ENCODE peak calls at places on chromosomes 4 and X, in four cellular contexts. One of them, this sample, is unnamed.

GRCh38 chr4:11393551-11393950 is 35.1 kb downstream of the HS3ST1 start:
- DNase-seq in K562: no peak
- DNase-seq in IMR-90: no peak
- DNase-seq in A549: no peak
- DNase-seq in this sample: no peak

GRCh38 chrX:122115604-122116003 is 1068.2 kb downstream of the GLUD2 start:
- DNase-seq in IMR-90: no peak
- DNase-seq in K562: no peak
- DNase-seq in A549: no peak
- DNase-seq in this sample: no peak

GRCh38 chr4:56465599-56466295 is 1.7 kb upstream of the SRP72 start:
- DNase-seq in IMR-90: peak
- DNase-seq in A549: no peak
- DNase-seq in K562: peak
- DNase-seq in this sample: no peak

GRCh38 chr4:1045595-1046201 is 34.3 kb downstream of the FGFRL1 start:
- DNase-seq in K562: no peak
- DNase-seq in A549: no peak
- DNase-seq in IMR-90: no peak
- DNase-seq in this sample: no peak

GRCh38 chr4:66653937-66654336 is 891.4 kb downstream of the CENPC start:
- DNase-seq in A549: no peak
- DNase-seq in K562: no peak
- DNase-seq in IMR-90: no peak
- DNase-seq in this sample: no peak

GRCh38 chr4:85499573-85499972 is 24.6 kb downstream of the ARHGAP24 start:
- DNase-seq in A549: no peak
- DNase-seq in IMR-90: no peak
- DNase-seq in K562: no peak
- DNase-seq in this sample: no peak

GRCh38 chr4:122842984-122843531 is 16.4 kb downstream of the FGF2 start:
- DNase-seq in IMR-90: no peak
- DNase-seq in K562: no peak
- DNase-seq in A549: peak
- DNase-seq in this sample: no peak

GRCh38 chrX:103629295-103630170 is 758 bp downstream of the TCEAL1 start:
- DNase-seq in IMR-90: peak
- DNase-seq in K562: peak
- DNase-seq in A549: peak
- DNase-seq in this sample: no peak

GRCh38 chr4:169225812-169226211 is 44.9 kb downstream of the SH3RF1 start:
- DNase-seq in IMR-90: peak
- DNase-seq in A549: no peak
- DNase-seq in K562: no peak
- DNase-seq in this sample: no peak

GRCh38 chrX:15056044-15056443 is 182.8 kb downstream of the MOSPD2 start:
- DNase-seq in IMR-90: peak
- DNase-seq in K562: no peak
- DNase-seq in A549: no peak
- DNase-seq in this sample: no peak

GRCh38 chr4:8645753-8646124 is 53.2 kb downstream of the CPZ start:
- DNase-seq in K562: no peak
- DNase-seq in A549: no peak
- DNase-seq in IMR-90: no peak
- DNase-seq in this sample: no peak

GRCh38 chr4:164706675-164707074 is 47.3 kb upstream of the SMIM31 start:
- DNase-seq in IMR-90: no peak
- DNase-seq in A549: no peak
- DNase-seq in K562: no peak
- DNase-seq in this sample: no peak

GRCh38 chr4:186844059-186844681 is 120.5 kb upstream of the FAT1 start:
- DNase-seq in IMR-90: peak
- DNase-seq in K562: peak
- DNase-seq in A549: no peak
- DNase-seq in this sample: no peak

GRCh38 chrX:36787787-36788186 is 220.4 kb upstream of the FAM47C start:
- DNase-seq in IMR-90: no peak
- DNase-seq in A549: no peak
- DNase-seq in K562: no peak
- DNase-seq in this sample: no peak

GRCh38 chrX:50100188-50100587 is 100.6 kb downstream of the AKAP4 start:
- DNase-seq in K562: peak
- DNase-seq in IMR-90: no peak
- DNase-seq in A549: peak
- DNase-seq in this sample: no peak

GRCh38 chr4:146654976-146655761 is 16.5 kb downstream of the POU4F2 start:
- DNase-seq in A549: no peak
- DNase-seq in K562: no peak
- DNase-seq in IMR-90: peak
- DNase-seq in this sample: no peak

GRCh38 chr4:22463179-22463578 is 52.7 kb downstream of the ADGRA3 start:
- DNase-seq in IMR-90: no peak
- DNase-seq in A549: no peak
- DNase-seq in K562: peak
- DNase-seq in this sample: no peak

GRCh38 chr4:2322227-2322626 is 60.3 kb upstream of the MXD4 start:
- DNase-seq in K562: no peak
- DNase-seq in A549: no peak
- DNase-seq in IMR-90: no peak
- DNase-seq in this sample: no peak

GRCh38 chrX:72094894-72095293 is 36.8 kb downstream of the RTL5 start:
- DNase-seq in A549: no peak
- DNase-seq in K562: peak
- DNase-seq in IMR-90: peak
- DNase-seq in this sample: no peak

GRCh38 chr4:25358515-25359275 is 18.4 kb upstream of the ANAPC4 start:
- DNase-seq in A549: no peak
- DNase-seq in K562: peak
- DNase-seq in IMR-90: no peak
- DNase-seq in this sample: no peak
- TF ChIP-seq ELK1 in A549: no peak
- TF ChIP-seq ELK1 in K562: no peak
- TF ChIP-seq ELK1 in IMR-90: no peak
- TF ChIP-seq ELK1 in this sample: no peak

GRCh38 chrX:131988236-131988635 is 34.9 kb upstream of the STK26 start:
- DNase-seq in A549: no peak
- DNase-seq in K562: no peak
- DNase-seq in IMR-90: no peak
- DNase-seq in this sample: no peak

GRCh38 chrX:131985526-131986049 is 37.5 kb upstream of the STK26 start:
- DNase-seq in IMR-90: no peak
- DNase-seq in A549: peak
- DNase-seq in K562: peak
- DNase-seq in this sample: no peak

GRCh38 chrX:131987252-131987651 is 35.9 kb upstream of the STK26 start:
- DNase-seq in A549: no peak
- DNase-seq in K562: peak
- DNase-seq in IMR-90: no peak
- DNase-seq in this sample: peak
- TF ChIP-seq ELK1 in A549: no peak
- TF ChIP-seq ELK1 in K562: no peak
- TF ChIP-seq ELK1 in IMR-90: no peak
- TF ChIP-seq ELK1 in this sample: no peak

DNA sequence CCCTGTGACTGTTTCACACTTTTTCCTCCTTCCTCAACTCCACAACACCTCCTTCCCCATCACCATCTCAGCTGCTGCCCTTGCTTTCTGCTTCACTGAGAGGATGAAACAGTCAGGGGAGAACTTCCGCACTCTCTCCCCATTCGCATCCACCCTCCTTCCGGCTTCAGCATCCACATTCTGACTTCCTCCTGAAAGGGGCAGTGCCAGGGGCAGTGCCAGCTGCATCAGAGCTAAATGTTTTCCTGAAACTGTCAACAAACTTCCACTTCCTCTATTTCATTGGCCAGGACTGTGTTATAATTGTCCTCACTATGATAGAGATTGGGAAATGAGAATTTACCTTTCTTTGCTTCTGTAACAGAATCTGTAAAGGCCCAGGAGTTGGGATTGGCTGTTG is 18.2 kb upstream of the RASL11B start:
- DNase-seq in K562: no peak
- DNase-seq in IMR-90: no peak
- DNase-seq in A549: no peak
- DNase-seq in this sample: no peak
- TF ChIP-seq ELK1 in K562: no peak
- TF ChIP-seq ELK1 in IMR-90: no peak
- TF ChIP-seq ELK1 in A549: no peak
- TF ChIP-seq ELK1 in this sample: no peak

GRCh38 chrX:139211568-139212182 is 318.9 kb upstream of the F9 start:
- DNase-seq in A549: no peak
- DNase-seq in K562: no peak
- DNase-seq in IMR-90: no peak
- DNase-seq in this sample: no peak

GRCh38 chrX:139207655-139208054 is 322.9 kb upstream of the F9 start:
- DNase-seq in K562: no peak
- DNase-seq in IMR-90: no peak
- DNase-seq in A549: no peak
- DNase-seq in this sample: no peak

GRCh38 chrX:139209342-139209741 is 321.2 kb upstream of the F9 start:
- DNase-seq in A549: no peak
- DNase-seq in IMR-90: no peak
- DNase-seq in K562: no peak
- DNase-seq in this sample: no peak

DNA sequence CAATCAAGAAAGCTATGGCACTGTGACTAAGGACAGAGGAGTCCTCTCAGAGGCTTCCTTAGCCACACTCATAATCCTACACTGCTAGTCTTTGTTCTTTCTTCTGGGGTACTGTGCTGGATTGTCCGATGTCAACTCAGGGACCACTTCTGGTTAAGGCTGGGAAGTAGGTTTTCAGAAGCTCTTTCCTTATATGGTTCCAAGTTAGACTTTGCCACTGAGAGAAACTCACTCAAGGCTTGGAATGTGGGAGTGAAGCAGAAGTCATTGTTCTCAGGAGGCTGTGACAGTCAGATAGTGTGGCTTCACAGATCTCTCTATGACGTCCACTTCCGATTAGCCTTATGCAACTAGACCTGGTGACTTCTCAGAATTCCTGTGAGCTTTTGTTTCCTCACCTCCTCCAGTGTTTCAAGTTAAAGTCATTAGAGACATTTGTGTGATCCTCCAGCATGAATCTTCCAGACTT is 317.3 kb upstream of the F9 start:
- DNase-seq in A549: no peak
- DNase-seq in IMR-90: no peak
- DNase-seq in K562: peak
- DNase-seq in this sample: no peak
- TF ChIP-seq ELK1 in A549: no peak
- TF ChIP-seq ELK1 in IMR-90: no peak
- TF ChIP-seq ELK1 in K562: no peak
- TF ChIP-seq ELK1 in this sample: no peak

GRCh38 chrX:132474522-132474921 is 14.3 kb downstream of the MBNL3 start:
- DNase-seq in IMR-90: no peak
- DNase-seq in K562: no peak
- DNase-seq in A549: no peak
- DNase-seq in this sample: no peak
- TF ChIP-seq ELK1 in IMR-90: no peak
- TF ChIP-seq ELK1 in K562: no peak
- TF ChIP-seq ELK1 in A549: no peak
- TF ChIP-seq ELK1 in this sample: no peak

GRCh38 chr4:65195002-65195401 is 475.3 kb downstream of the EPHA5 start:
- DNase-seq in K562: no peak
- DNase-seq in A549: no peak
- DNase-seq in IMR-90: no peak
- DNase-seq in this sample: no peak

GRCh38 chr4:65193985-65194384 is 476.3 kb downstream of the EPHA5 start:
- DNase-seq in A549: no peak
- DNase-seq in K562: no peak
- DNase-seq in IMR-90: no peak
- DNase-seq in this sample: no peak

GRCh38 chr4:65195666-65196065 is 474.6 kb downstream of the EPHA5 start:
- DNase-seq in A549: no peak
- DNase-seq in K562: no peak
- DNase-seq in IMR-90: no peak
- DNase-seq in this sample: no peak

DNA sequence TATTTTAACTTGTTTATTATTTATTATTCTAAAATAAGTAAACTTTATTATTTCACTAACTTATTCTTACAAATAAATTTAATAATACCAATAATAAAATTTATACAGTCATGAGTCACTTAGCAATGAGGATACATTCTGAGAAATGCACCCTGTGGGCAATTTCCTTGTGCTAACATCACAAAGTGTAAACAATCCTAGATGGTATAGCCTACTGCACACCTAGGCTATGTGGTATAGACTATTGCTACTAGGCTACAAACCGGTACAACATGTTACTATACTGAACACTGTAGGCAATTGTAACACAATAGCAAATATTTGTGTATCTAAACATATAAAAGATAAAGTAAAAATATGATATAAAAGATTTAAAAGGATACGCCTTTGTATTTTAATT is 479.5 kb downstream of the EPHA5 start:
- DNase-seq in IMR-90: no peak
- DNase-seq in A549: no peak
- DNase-seq in K562: no peak
- DNase-seq in this sample: no peak
- TF ChIP-seq ELK1 in IMR-90: no peak
- TF ChIP-seq ELK1 in A549: no peak
- TF ChIP-seq ELK1 in K562: no peak
- TF ChIP-seq ELK1 in this sample: no peak

DNA sequence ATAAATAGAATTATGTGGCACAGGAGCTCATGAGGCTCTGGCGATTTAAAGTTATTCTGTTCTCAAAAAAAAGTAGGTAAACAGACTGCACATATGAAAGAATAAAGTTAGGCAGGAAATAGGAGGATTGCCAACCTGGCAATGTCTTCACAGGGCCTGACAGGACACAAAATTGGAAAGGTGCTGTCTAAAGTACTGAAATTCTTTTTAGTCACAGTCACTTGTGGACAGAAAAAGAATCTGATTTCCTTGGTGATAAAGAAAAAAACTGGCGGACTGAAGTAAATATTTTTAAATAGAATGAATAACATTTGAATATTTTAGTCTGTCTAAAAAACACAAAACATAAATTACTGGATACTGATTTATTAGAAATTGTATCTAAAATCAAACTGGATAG is 124.4 kb downstream of the VEGFC start:
- DNase-seq in IMR-90: no peak
- DNase-seq in A549: no peak
- DNase-seq in K562: no peak
- DNase-seq in this sample: no peak
- TF ChIP-seq ELK1 in IMR-90: no peak
- TF ChIP-seq ELK1 in A549: no peak
- TF ChIP-seq ELK1 in K562: no peak
- TF ChIP-seq ELK1 in this sample: no peak

This sample was measured in GM12878.